ENCODE peak calls at places on chromosomes 4 and X, in eight cellular contexts. O is esophagus squamous epithelium; Z is GM12891; X is psoas muscle; H is fibroblast of lung; L is transverse colon; Q is CD4-positive, alpha-beta memory T cell; M is KBM-7. T is an unnamed sample.

GRCh38 chrX:134482371-134482770 is 22.4 kb downstream of the HPRT1 start:
- DNase-seq in O (no peak), Z (no peak), X (no peak), H (no peak), L (no peak), Q (no peak), M (peak), T (no peak)

GRCh38 chrX:129472116-129472515 is 51.2 kb downstream of the SMARCA1 start:
- DNase-seq in O (no peak), Z (no peak), X (no peak), H (peak), L (no peak), Q (no peak), M (no peak), T (no peak)

GRCh38 chr4:149605601-149606378 is 209.9 kb downstream of the IQCM start:
- DNase-seq in O (no peak), Z (no peak), X (no peak), H (peak), L (no peak), Q (no peak), M (no peak), T (no peak)

GRCh38 chr4:113452868-113453620 is 308.5 kb downstream of the CAMK2D start:
- DNase-seq in O (no peak), Z (no peak), X (no peak), H (peak), L (no peak), Q (no peak), M (no peak), T (no peak)

GRCh38 chr4:105990933-105991332 is 95.7 kb downstream of the NPNT start:
- DNase-seq in O (no peak), Z (no peak), X (peak), H (peak), L (peak), Q (no peak), M (no peak), T (no peak)

GRCh38 chr4:9947168-9948062 is 73.9 kb downstream of the SLC2A9 start:
- DNase-seq in O (no peak), Z (no peak), X (no peak), H (no peak), L (no peak), Q (no peak), M (no peak), T (no peak)

GRCh38 chr4:7444731-7445130 is 10.0 kb upstream of the PSAPL1 start:
- DNase-seq in O (no peak), Z (no peak), X (no peak), H (no peak), L (no peak), Q (no peak), M (no peak), T (no peak)

GRCh38 chr4:77734928-77735327 is 84.2 kb downstream of the CNOT6L start:
- DNase-seq in O (no peak), Z (peak), X (no peak), H (peak), L (peak), Q (peak), M (peak), T (peak)

GRCh38 chr4:128916832-128917231 is 107.3 kb downstream of the JADE1 start:
- DNase-seq in O (no peak), Z (no peak), X (no peak), H (no peak), L (peak), Q (no peak), M (peak), T (no peak)

GRCh38 chr4:53914313-53915016 is 149.9 kb downstream of the CHIC2 start:
- DNase-seq in O (no peak), Z (no peak), X (peak), H (peak), L (no peak), Q (no peak), M (no peak), T (no peak)

GRCh38 chr4:186068581-186069402 is at the start of gene TLR3:
- DNase-seq in O (no peak), Z (no peak), X (no peak), H (peak), L (no peak), Q (peak), M (peak), T (no peak)

GRCh38 chr4:56049428-56050212 is 100.9 kb downstream of the CEP135 start:
- DNase-seq in O (no peak), Z (peak), X (no peak), H (peak), L (peak), Q (no peak), M (peak), T (peak)

GRCh38 chr4:102295153-102295862 is 50.0 kb downstream of the SLC39A8 start:
- DNase-seq in O (no peak), Z (no peak), X (no peak), H (no peak), L (no peak), Q (no peak), M (no peak), T (no peak)